ENCODE peak calls at places on chromosome 7, in seven cellular contexts. One of them, this sample, is unnamed.

GRCh38 chr7:84674236-84674913 is 479.8 kb upstream of the SEMA3A start:
- DNase-seq in prostate gland: no peak
- DNase-seq in foreskin fibroblast: no peak
- DNase-seq in CD4-positive, alpha-beta T cell: no peak
- DNase-seq in brain microvascular endothelial cell: no peak
- DNase-seq in mucosa of descending colon: no peak
- DNase-seq in neural progenitor cell: no peak
- DNase-seq in this sample: no peak

GRCh38 chr7:40072268-40072667 is 62.2 kb downstream of the MPLKIP start:
- DNase-seq in neural progenitor cell: no peak
- DNase-seq in brain microvascular endothelial cell: no peak
- DNase-seq in foreskin fibroblast: no peak
- DNase-seq in mucosa of descending colon: no peak
- DNase-seq in CD4-positive, alpha-beta T cell: no peak
- DNase-seq in prostate gland: no peak
- DNase-seq in this sample: no peak

GRCh38 chr7:8833355-8833754 is 399.9 kb downstream of the NXPH1 start:
- DNase-seq in CD4-positive, alpha-beta T cell: no peak
- DNase-seq in prostate gland: no peak
- DNase-seq in mucosa of descending colon: no peak
- DNase-seq in brain microvascular endothelial cell: no peak
- DNase-seq in foreskin fibroblast: no peak
- DNase-seq in neural progenitor cell: no peak
- DNase-seq in this sample: no peak

GRCh38 chr7:123622660-123623386 is 21.2 kb downstream of the ASB15 start:
- DNase-seq in foreskin fibroblast: no peak
- DNase-seq in CD4-positive, alpha-beta T cell: no peak
- DNase-seq in prostate gland: no peak
- DNase-seq in brain microvascular endothelial cell: no peak
- DNase-seq in neural progenitor cell: no peak
- DNase-seq in mucosa of descending colon: no peak
- DNase-seq in this sample: no peak

GRCh38 chr7:13904689-13905088 is 84.8 kb downstream of the ETV1 start:
- DNase-seq in brain microvascular endothelial cell: no peak
- DNase-seq in prostate gland: no peak
- DNase-seq in foreskin fibroblast: peak; percentile 65
- DNase-seq in mucosa of descending colon: no peak
- DNase-seq in CD4-positive, alpha-beta T cell: no peak
- DNase-seq in neural progenitor cell: no peak
- DNase-seq in this sample: no peak

GRCh38 chr7:20172736-20173334 is 44.3 kb downstream of the MACC1 start:
- DNase-seq in CD4-positive, alpha-beta T cell: no peak
- DNase-seq in foreskin fibroblast: peak; percentile 12
- DNase-seq in neural progenitor cell: peak; percentile 81
- DNase-seq in prostate gland: peak; percentile 38
- DNase-seq in brain microvascular endothelial cell: peak; percentile 59
- DNase-seq in mucosa of descending colon: peak; percentile 63
- DNase-seq in this sample: peak; percentile 75

GRCh38 chr7:131653418-131654248 is 97.2 kb upstream of the PODXL start:
- DNase-seq in neural progenitor cell: no peak
- DNase-seq in prostate gland: no peak
- DNase-seq in foreskin fibroblast: peak; percentile 11
- DNase-seq in brain microvascular endothelial cell: peak; percentile 16
- DNase-seq in CD4-positive, alpha-beta T cell: no peak
- DNase-seq in mucosa of descending colon: no peak
- DNase-seq in this sample: no peak

GRCh38 chr7:17279081-17279480 is 19.4 kb upstream of the AHR start:
- DNase-seq in neural progenitor cell: no peak
- DNase-seq in prostate gland: no peak
- DNase-seq in brain microvascular endothelial cell: no peak
- DNase-seq in mucosa of descending colon: no peak
- DNase-seq in foreskin fibroblast: no peak
- DNase-seq in CD4-positive, alpha-beta T cell: no peak
- DNase-seq in this sample: no peak

GRCh38 chr7:140206963-140207362 is 30.2 kb upstream of the KDM7A start:
- DNase-seq in foreskin fibroblast: no peak
- DNase-seq in mucosa of descending colon: no peak
- DNase-seq in neural progenitor cell: no peak
- DNase-seq in prostate gland: no peak
- DNase-seq in CD4-positive, alpha-beta T cell: no peak
- DNase-seq in brain microvascular endothelial cell: no peak
- DNase-seq in this sample: no peak

GRCh38 chr7:45660201-45660900 is 86.2 kb downstream of the ADCY1 start:
- DNase-seq in CD4-positive, alpha-beta T cell: no peak
- DNase-seq in mucosa of descending colon: no peak
- DNase-seq in brain microvascular endothelial cell: no peak
- DNase-seq in neural progenitor cell: no peak
- DNase-seq in foreskin fibroblast: no peak
- DNase-seq in prostate gland: peak; percentile 2
- DNase-seq in this sample: no peak

GRCh38 chr7:34939175-34939574 is 98.1 kb downstream of the DPY19L1 start:
- DNase-seq in prostate gland: no peak
- DNase-seq in neural progenitor cell: no peak
- DNase-seq in CD4-positive, alpha-beta T cell: no peak
- DNase-seq in brain microvascular endothelial cell: peak; percentile 91
- DNase-seq in mucosa of descending colon: no peak
- DNase-seq in foreskin fibroblast: peak; percentile 47
- DNase-seq in this sample: no peak

GRCh38 chr7:101134399-101134980 is 7.6 kb downstream of the SERPINE1 start:
- DNase-seq in neural progenitor cell: peak; percentile 54
- DNase-seq in brain microvascular endothelial cell: peak; percentile 73
- DNase-seq in CD4-positive, alpha-beta T cell: no peak
- DNase-seq in prostate gland: no peak
- DNase-seq in mucosa of descending colon: no peak
- DNase-seq in foreskin fibroblast: peak; percentile 41
- DNase-seq in this sample: no peak

GRCh38 chr7:85160223-85160622 is 26.6 kb downstream of the SEMA3D start:
- DNase-seq in neural progenitor cell: no peak
- DNase-seq in brain microvascular endothelial cell: peak; percentile 15
- DNase-seq in CD4-positive, alpha-beta T cell: no peak
- DNase-seq in prostate gland: no peak
- DNase-seq in mucosa of descending colon: no peak
- DNase-seq in foreskin fibroblast: peak; percentile 27
- DNase-seq in this sample: no peak

GRCh38 chr7:124397134-124397533 is 364.3 kb upstream of the TMEM229A start:
- DNase-seq in prostate gland: no peak
- DNase-seq in mucosa of descending colon: no peak
- DNase-seq in brain microvascular endothelial cell: no peak
- DNase-seq in foreskin fibroblast: no peak
- DNase-seq in CD4-positive, alpha-beta T cell: no peak
- DNase-seq in neural progenitor cell: no peak
- DNase-seq in this sample: no peak

GRCh38 chr7:13988765-13989137 is 715 bp downstream of the ETV1 start:
- DNase-seq in foreskin fibroblast: peak; percentile 43
- DNase-seq in neural progenitor cell: peak; percentile 64
- DNase-seq in CD4-positive, alpha-beta T cell: no peak
- DNase-seq in brain microvascular endothelial cell: peak; percentile 25
- DNase-seq in prostate gland: no peak
- DNase-seq in mucosa of descending colon: no peak
- DNase-seq in this sample: peak; percentile 22

GRCh38 chr7:106283501-106283830 is 1.3 kb downstream of the NAMPT start:
- DNase-seq in neural progenitor cell: no peak
- DNase-seq in CD4-positive, alpha-beta T cell: no peak
- DNase-seq in foreskin fibroblast: no peak
- DNase-seq in prostate gland: no peak
- DNase-seq in mucosa of descending colon: no peak
- DNase-seq in brain microvascular endothelial cell: no peak
- DNase-seq in this sample: no peak

GRCh38 chr7:112140600-112140999 is 65.6 kb downstream of the DOCK4 start:
- DNase-seq in brain microvascular endothelial cell: no peak
- DNase-seq in prostate gland: no peak
- DNase-seq in neural progenitor cell: no peak
- DNase-seq in foreskin fibroblast: no peak
- DNase-seq in mucosa of descending colon: no peak
- DNase-seq in CD4-positive, alpha-beta T cell: no peak
- DNase-seq in this sample: no peak

GRCh38 chr7:150978136-150978789 is at the start of gene KCNH2:
- DNase-seq in brain microvascular endothelial cell: no peak
- DNase-seq in CD4-positive, alpha-beta T cell: no peak
- DNase-seq in neural progenitor cell: peak; percentile 93
- DNase-seq in prostate gland: no peak
- DNase-seq in foreskin fibroblast: no peak
- DNase-seq in mucosa of descending colon: no peak
- DNase-seq in this sample: peak; percentile 85

GRCh38 chr7:144763291-144763690 is 72.6 kb downstream of the TPK1 start:
- DNase-seq in prostate gland: no peak
- DNase-seq in brain microvascular endothelial cell: no peak
- DNase-seq in CD4-positive, alpha-beta T cell: no peak
- DNase-seq in neural progenitor cell: no peak
- DNase-seq in foreskin fibroblast: no peak
- DNase-seq in mucosa of descending colon: peak; percentile 23
- DNase-seq in this sample: no peak

GRCh38 chr7:46854958-46855473 is 726.9 kb downstream of the TNS3 start:
- DNase-seq in brain microvascular endothelial cell: peak; percentile 56
- DNase-seq in prostate gland: no peak
- DNase-seq in neural progenitor cell: no peak
- DNase-seq in foreskin fibroblast: peak; percentile 81
- DNase-seq in CD4-positive, alpha-beta T cell: no peak
- DNase-seq in mucosa of descending colon: no peak
- DNase-seq in this sample: no peak

GRCh38 chr7:77811895-77812685 is 13.5 kb downstream of the PHTF2 start:
- DNase-seq in foreskin fibroblast: peak; percentile 40
- DNase-seq in prostate gland: no peak
- DNase-seq in neural progenitor cell: no peak
- DNase-seq in brain microvascular endothelial cell: no peak
- DNase-seq in mucosa of descending colon: no peak
- DNase-seq in CD4-positive, alpha-beta T cell: no peak
- DNase-seq in this sample: no peak

GRCh38 chr7:46450871-46451270 is 529.8 kb upstream of the IGFBP3 start:
- DNase-seq in mucosa of descending colon: no peak
- DNase-seq in neural progenitor cell: no peak
- DNase-seq in prostate gland: no peak
- DNase-seq in brain microvascular endothelial cell: no peak
- DNase-seq in CD4-positive, alpha-beta T cell: no peak
- DNase-seq in foreskin fibroblast: peak; percentile 13
- DNase-seq in this sample: no peak

GRCh38 chr7:86833360-86833759 is 189.7 kb downstream of the GRM3 start:
- DNase-seq in brain microvascular endothelial cell: no peak
- DNase-seq in foreskin fibroblast: no peak
- DNase-seq in mucosa of descending colon: no peak
- DNase-seq in CD4-positive, alpha-beta T cell: no peak
- DNase-seq in prostate gland: no peak
- DNase-seq in neural progenitor cell: no peak
- DNase-seq in this sample: no peak

GRCh38 chr7:24591152-24591551 is 17.9 kb downstream of the PALS2 start:
- DNase-seq in brain microvascular endothelial cell: no peak
- DNase-seq in mucosa of descending colon: no peak
- DNase-seq in foreskin fibroblast: no peak
- DNase-seq in neural progenitor cell: peak; percentile 10
- DNase-seq in prostate gland: no peak
- DNase-seq in CD4-positive, alpha-beta T cell: no peak
- DNase-seq in this sample: no peak
- TF ChIP-seq CTCF in brain microvascular endothelial cell: peak; percentile 38
- TF ChIP-seq CTCF in mucosa of descending colon: no peak
- TF ChIP-seq CTCF in foreskin fibroblast: no peak
- TF ChIP-seq CTCF in neural progenitor cell: peak; percentile 40
- TF ChIP-seq CTCF in prostate gland: no peak
- TF ChIP-seq CTCF in CD4-positive, alpha-beta T cell: no peak
- TF ChIP-seq CTCF in this sample: no peak

GRCh38 chr7:37450035-37450434 is 1.4 kb upstream of the ELMO1 start:
- DNase-seq in neural progenitor cell: no peak
- DNase-seq in brain microvascular endothelial cell: no peak
- DNase-seq in mucosa of descending colon: no peak
- DNase-seq in CD4-positive, alpha-beta T cell: no peak
- DNase-seq in foreskin fibroblast: no peak
- DNase-seq in prostate gland: no peak
- DNase-seq in this sample: no peak

GRCh38 chr7:37446371-37446770 is 2.3 kb downstream of the ELMO1 start:
- DNase-seq in neural progenitor cell: no peak
- DNase-seq in CD4-positive, alpha-beta T cell: no peak
- DNase-seq in foreskin fibroblast: no peak
- DNase-seq in brain microvascular endothelial cell: no peak
- DNase-seq in mucosa of descending colon: no peak
- DNase-seq in prostate gland: no peak
- DNase-seq in this sample: no peak

GRCh38 chr7:37449621-37450020 is 957 bp upstream of the ELMO1 start:
- DNase-seq in foreskin fibroblast: no peak
- DNase-seq in neural progenitor cell: peak; percentile 17
- DNase-seq in mucosa of descending colon: no peak
- DNase-seq in brain microvascular endothelial cell: no peak
- DNase-seq in prostate gland: no peak
- DNase-seq in CD4-positive, alpha-beta T cell: no peak
- DNase-seq in this sample: no peak

GRCh38 chr7:37448057-37448636 is 517 bp downstream of the ELMO1 start:
- DNase-seq in brain microvascular endothelial cell: no peak
- DNase-seq in prostate gland: no peak
- DNase-seq in foreskin fibroblast: no peak
- DNase-seq in neural progenitor cell: peak; percentile 65
- DNase-seq in CD4-positive, alpha-beta T cell: no peak
- DNase-seq in mucosa of descending colon: no peak
- DNase-seq in this sample: peak; percentile 54

GRCh38 chr7:37448637-37449331 is at the start of gene ELMO1:
- DNase-seq in neural progenitor cell: peak; percentile 92
- DNase-seq in CD4-positive, alpha-beta T cell: peak; percentile 73
- DNase-seq in prostate gland: peak; percentile 45
- DNase-seq in brain microvascular endothelial cell: peak; percentile 33
- DNase-seq in foreskin fibroblast: no peak
- DNase-seq in mucosa of descending colon: peak; percentile 72
- DNase-seq in this sample: peak; percentile 78
- TF ChIP-seq CTCF in neural progenitor cell: peak; percentile 61
- TF ChIP-seq CTCF in CD4-positive, alpha-beta T cell: peak; percentile 65
- TF ChIP-seq CTCF in prostate gland: peak; percentile 46
- TF ChIP-seq CTCF in brain microvascular endothelial cell: peak; percentile 39
- TF ChIP-seq CTCF in foreskin fibroblast: no peak
- TF ChIP-seq CTCF in mucosa of descending colon: no peak
- TF ChIP-seq CTCF in this sample: peak; percentile 55

DNA sequence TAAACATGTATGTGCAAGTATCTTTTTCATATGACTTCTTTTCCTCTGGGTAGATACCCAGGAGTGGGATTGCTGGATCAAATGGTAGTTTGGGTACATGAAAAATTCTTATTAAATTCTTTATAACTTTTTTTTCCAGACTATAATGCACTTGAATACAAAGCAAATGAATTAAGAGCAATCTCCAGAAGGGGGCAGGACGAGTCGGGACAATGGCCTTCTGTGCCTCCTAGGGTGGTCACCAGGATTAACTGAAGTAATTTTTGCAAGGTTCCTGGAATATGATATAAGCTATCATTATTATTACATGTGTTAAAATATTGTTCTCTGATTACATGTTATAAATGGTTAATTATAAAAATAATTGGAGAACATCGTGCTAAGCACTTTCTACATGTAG is 127.2 kb downstream of the PPP1R17 start:
- DNase-seq in CD4-positive, alpha-beta T cell: no peak
- DNase-seq in brain microvascular endothelial cell: peak; percentile 22
- DNase-seq in foreskin fibroblast: no peak
- DNase-seq in mucosa of descending colon: no peak
- DNase-seq in neural progenitor cell: peak; percentile 10
- DNase-seq in prostate gland: no peak
- DNase-seq in this sample: peak; percentile 19
- TF ChIP-seq CTCF in CD4-positive, alpha-beta T cell: no peak
- TF ChIP-seq CTCF in brain microvascular endothelial cell: peak; percentile 55
- TF ChIP-seq CTCF in foreskin fibroblast: peak; percentile 4
- TF ChIP-seq CTCF in mucosa of descending colon: no peak
- TF ChIP-seq CTCF in neural progenitor cell: peak; percentile 56
- TF ChIP-seq CTCF in prostate gland: no peak
- TF ChIP-seq CTCF in this sample: no peak

DNA sequence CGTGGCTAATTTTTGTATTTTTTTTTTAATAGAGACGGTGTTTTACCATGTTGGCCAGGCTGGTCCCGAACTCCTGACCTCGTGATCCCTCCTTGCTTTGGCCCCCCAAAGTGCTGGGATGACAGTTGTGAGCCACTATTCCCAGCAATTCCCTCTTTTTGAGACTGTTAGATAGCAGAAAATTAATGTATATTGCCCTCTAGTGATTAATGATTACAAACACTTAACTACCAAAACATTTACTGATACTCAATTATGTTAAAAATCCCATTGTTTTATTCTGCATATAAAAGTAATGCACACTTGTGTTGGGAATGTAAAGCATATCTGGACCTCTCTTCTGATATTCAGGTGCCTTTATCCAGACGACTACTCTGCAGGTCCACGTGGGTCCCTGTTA is 41.2 kb upstream of the COBL start:
- DNase-seq in prostate gland: no peak
- DNase-seq in brain microvascular endothelial cell: no peak
- DNase-seq in neural progenitor cell: no peak
- DNase-seq in mucosa of descending colon: no peak
- DNase-seq in CD4-positive, alpha-beta T cell: no peak
- DNase-seq in foreskin fibroblast: no peak
- DNase-seq in this sample: no peak
- TF ChIP-seq CTCF in prostate gland: peak; percentile 17
- TF ChIP-seq CTCF in brain microvascular endothelial cell: no peak
- TF ChIP-seq CTCF in neural progenitor cell: peak; percentile 9
- TF ChIP-seq CTCF in mucosa of descending colon: no peak
- TF ChIP-seq CTCF in CD4-positive, alpha-beta T cell: no peak
- TF ChIP-seq CTCF in foreskin fibroblast: no peak
- TF ChIP-seq CTCF in this sample: no peak